ENCODE peak calls at places on chromosomes 5 and 9, in ten cellular contexts. G is fibroblast of the aortic adventitia, U is mesothelial cell of epicardium, K is transverse colon, D is AG10803, Z is PC-3, R is endothelial cell, A is adrenal gland, N is NB4, O is Calu3. J is an unnamed sample.

GRCh38 chr5:176952531-176953193 is 53.5 kb upstream of the HK3 start:
- DNase-seq in G (no peak), U (no peak), K (no peak), D (no peak), Z (no peak), R (no peak), A (peak), N (no peak), O (no peak), J (no peak)

GRCh38 chr9:137031904-137032639 is at the start of gene FUT7:
- DNase-seq in G (no peak), U (no peak), K (no peak), D (no peak), Z (no peak), R (no peak), A (no peak), N (peak), O (no peak), J (no peak)

GRCh38 chr5:88452820-88453219 is 184.2 kb upstream of the TMEM161B start:
- DNase-seq in G (peak), U (peak), K (no peak), D (no peak), Z (peak), R (peak), A (no peak), N (peak), O (peak), J (no peak)

GRCh38 chr9:132481467-132481866 is 71.5 kb downstream of the CFAP77 start:
- DNase-seq in G (no peak), U (no peak), K (no peak), D (no peak), Z (no peak), R (no peak), A (no peak), N (no peak), O (no peak), J (no peak)

GRCh38 chr5:101045689-101046088 is 142.6 kb upstream of the ST8SIA4 start:
- DNase-seq in G (peak), U (no peak), K (no peak), D (no peak), Z (peak), R (no peak), A (no peak), N (peak), O (no peak), J (no peak)

GRCh38 chr9:108972186-108972585 is 38.0 kb downstream of the ABITRAM start:
- DNase-seq in G (no peak), U (no peak), K (no peak), D (no peak), Z (no peak), R (no peak), A (peak), N (no peak), O (no peak), J (no peak)

GRCh38 chr5:61811052-61811451 is 479.0 kb downstream of the ZSWIM6 start:
- DNase-seq in G (no peak), U (no peak), K (no peak), D (peak), Z (no peak), R (no peak), A (no peak), N (no peak), O (no peak), J (no peak)

GRCh38 chr5:101505891-101506570 is 602.9 kb upstream of the ST8SIA4 start:
- DNase-seq in G (no peak), U (no peak), K (no peak), D (no peak), Z (no peak), R (no peak), A (no peak), N (no peak), O (no peak), J (no peak)

GRCh38 chr9:113687680-113688371 is 188.3 kb upstream of the ZNF618 start:
- DNase-seq in G (no peak), U (peak), K (no peak), D (no peak), Z (no peak), R (no peak), A (no peak), N (no peak), O (no peak), J (no peak)

GRCh38 chr5:43017438-43017820 is 22.7 kb downstream of the ANXA2R start:
- DNase-seq in G (no peak), U (no peak), K (peak), D (no peak), Z (peak), R (peak), A (peak), N (peak), O (no peak), J (no peak)

GRCh38 chr5:125293223-125293622 is 546.8 kb upstream of the ZNF608 start:
- DNase-seq in G (no peak), U (no peak), K (no peak), D (no peak), Z (peak), R (no peak), A (no peak), N (no peak), O (no peak), J (no peak)

GRCh38 chr9:137055385-137056364 is 1.8 kb upstream of the ENTPD2 start:
- DNase-seq in G (peak), U (peak), K (peak), D (peak), Z (peak), R (no peak), A (peak), N (no peak), O (peak), J (no peak)

GRCh38 chr5:122870219-122870856 is 24.9 kb downstream of the SNX24 start:
- DNase-seq in G (peak), U (no peak), K (no peak), D (peak), Z (no peak), R (no peak), A (no peak), N (no peak), O (no peak), J (no peak)

GRCh38 chr5:171710451-171711024 is 75.1 kb upstream of the SMIM23 start:
- DNase-seq in G (no peak), U (peak), K (no peak), D (no peak), Z (no peak), R (no peak), A (no peak), N (no peak), O (no peak), J (no peak)

GRCh38 chr9:32487981-32488380 is 38.0 kb downstream of the RIGI start:
- DNase-seq in G (peak), U (no peak), K (no peak), D (peak), Z (no peak), R (no peak), A (no peak), N (no peak), O (no peak), J (no peak)

GRCh38 chr5:154628685-154629084 is 126.5 kb upstream of the LARP1 start:
- DNase-seq in G (no peak), U (no peak), K (no peak), D (no peak), Z (no peak), R (no peak), A (no peak), N (no peak), O (no peak), J (no peak)

GRCh38 chr9:69817202-69817601 is 3.4 kb upstream of the CFAP95 start:
- DNase-seq in G (peak), U (no peak), K (no peak), D (peak), Z (no peak), R (no peak), A (no peak), N (no peak), O (no peak), J (no peak)

GRCh38 chr5:147658293-147658932 is 124.1 kb downstream of the JAKMIP2 start:
- DNase-seq in G (no peak), U (no peak), K (no peak), D (no peak), Z (no peak), R (no peak), A (no peak), N (no peak), O (no peak), J (no peak)

GRCh38 chr9:91027005-91027404 is 225.4 kb downstream of the SYK start:
- DNase-seq in G (no peak), U (no peak), K (no peak), D (no peak), Z (no peak), R (no peak), A (no peak), N (no peak), O (no peak), J (no peak)

GRCh38 chr5:135398855-135399837 is at the start of gene MACROH2A1:
- DNase-seq in G (peak), U (peak), K (peak), D (peak), Z (peak), R (peak), A (peak), N (peak), O (peak), J (peak)

GRCh38 chr5:154653764-154654483 is 101.3 kb upstream of the LARP1 start:
- DNase-seq in G (no peak), U (no peak), K (no peak), D (no peak), Z (no peak), R (no peak), A (peak), N (no peak), O (no peak), J (no peak)

GRCh38 chr5:172904643-172905345 is 54.4 kb upstream of the RPL26L1 start:
- DNase-seq in G (peak), U (peak), K (peak), D (peak), Z (peak), R (no peak), A (peak), N (no peak), O (peak), J (no peak)

GRCh38 chr9:99601506-99601905 is 220.2 kb upstream of the NR4A3 start:
- DNase-seq in G (peak), U (peak), K (no peak), D (no peak), Z (no peak), R (no peak), A (peak), N (no peak), O (no peak), J (no peak)

GRCh38 chr9:1047605-1048235 is 2.4 kb upstream of the DMRT2 start:
- DNase-seq in G (peak), U (no peak), K (peak), D (peak), Z (peak), R (no peak), A (no peak), N (peak), O (no peak), J (no peak)

GRCh38 chr5:73448072-73448432 is 525 bp downstream of the FOXD1 start:
- DNase-seq in G (no peak), U (no peak), K (no peak), D (no peak), Z (no peak), R (peak), A (no peak), N (no peak), O (peak), J (no peak)

GRCh38 chr5:10489810-10490426 is 48.2 kb downstream of the ROPN1L start:
- DNase-seq in G (peak), U (no peak), K (no peak), D (no peak), Z (peak), R (no peak), A (no peak), N (peak), O (no peak), J (no peak)

GRCh38 chr5:71873202-71873601 is 154.1 kb downstream of the CARTPT start:
- DNase-seq in G (no peak), U (no peak), K (no peak), D (no peak), Z (no peak), R (no peak), A (no peak), N (no peak), O (no peak), J (no peak)

GRCh38 chr9:27398982-27399653 is 102.2 kb upstream of the EQTN start:
- DNase-seq in G (no peak), U (no peak), K (no peak), D (no peak), Z (no peak), R (no peak), A (no peak), N (no peak), O (no peak), J (no peak)

GRCh38 chr5:120449501-120449900 is 14.6 kb upstream of the PRR16 start:
- DNase-seq in G (no peak), U (no peak), K (no peak), D (peak), Z (no peak), R (no peak), A (no peak), N (no peak), O (no peak), J (no peak)

GRCh38 chr9:114225534-114226288 is 70.4 kb downstream of the COL27A1 start:
- DNase-seq in G (peak), U (no peak), K (no peak), D (peak), Z (peak), R (no peak), A (no peak), N (no peak), O (no peak), J (no peak)

GRCh38 chr5:114223866-114224265 is 138.0 kb upstream of the KCNN2 start:
- DNase-seq in G (no peak), U (no peak), K (no peak), D (peak), Z (peak), R (peak), A (no peak), N (peak), O (peak), J (no peak)

GRCh38 chr5:142295960-142296860 is 28.6 kb downstream of the SPRY4 start:
- DNase-seq in G (no peak), U (no peak), K (no peak), D (no peak), Z (no peak), R (no peak), A (no peak), N (no peak), O (no peak), J (no peak)
- TF ChIP-seq CTCF in G (no peak), U (no peak), K (no peak), D (no peak), Z (no peak), R (no peak), A (no peak), N (no peak), O (no peak), J (no peak)

GRCh38 chr9:107106416-107106815 is 176.7 kb upstream of the RAD23B start:
- DNase-seq in G (no peak), U (no peak), K (no peak), D (no peak), Z (no peak), R (no peak), A (no peak), N (no peak), O (no peak), J (no peak)

GRCh38 chr9:107105784-107106183 is 177.3 kb upstream of the RAD23B start:
- DNase-seq in G (no peak), U (no peak), K (no peak), D (no peak), Z (no peak), R (no peak), A (no peak), N (no peak), O (no peak), J (no peak)

GRCh38 chr9:107112707-107113243 is 170.3 kb upstream of the RAD23B start:
- DNase-seq in G (no peak), U (no peak), K (no peak), D (no peak), Z (no peak), R (no peak), A (no peak), N (no peak), O (no peak), J (no peak)

GRCh38 chr9:107108367-107108766 is 174.7 kb upstream of the RAD23B start:
- DNase-seq in G (no peak), U (no peak), K (no peak), D (no peak), Z (no peak), R (no peak), A (no peak), N (no peak), O (no peak), J (no peak)

DNA sequence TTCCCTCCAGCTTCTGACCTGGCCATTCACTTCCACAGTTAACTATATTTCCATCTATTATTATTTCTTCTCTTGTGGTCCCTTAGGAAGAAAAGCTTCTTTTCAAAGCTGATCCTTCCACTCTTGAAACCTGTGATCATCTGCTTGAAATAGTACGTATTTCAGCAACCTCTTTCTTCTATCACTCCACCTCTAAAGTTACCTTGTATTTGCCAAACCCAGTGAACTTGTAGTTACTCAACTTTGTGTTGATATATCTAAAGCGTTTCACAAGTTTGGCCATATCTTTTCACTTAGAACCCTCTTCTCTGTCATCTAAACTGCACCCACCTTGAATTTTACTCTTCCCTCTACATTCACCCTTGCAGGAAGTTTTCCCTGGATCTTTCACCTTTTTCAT is 173.8 kb upstream of the RAD23B start:
- DNase-seq in G (no peak), U (no peak), K (no peak), D (no peak), Z (no peak), R (no peak), A (no peak), N (no peak), O (no peak), J (no peak)
- TF ChIP-seq CTCF in G (no peak), U (no peak), K (no peak), D (no peak), Z (no peak), R (no peak), A (no peak), N (no peak), O (no peak), J (no peak)

GRCh38 chr5:164475339-164475977 is 970.0 kb downstream of the MAT2B start:
- DNase-seq in G (peak), U (no peak), K (no peak), D (peak), Z (peak), R (no peak), A (no peak), N (peak), O (peak), J (no peak)
- TF ChIP-seq CTCF in G (peak), U (no peak), K (peak), D (peak), Z (peak), R (peak), A (peak), N (peak), O (peak), J (no peak)

GRCh38 chr5:435156-435790 is 7.7 kb upstream of the EXOC3 start:
- DNase-seq in G (no peak), U (no peak), K (peak), D (no peak), Z (no peak), R (no peak), A (no peak), N (no peak), O (no peak), J (no peak)

GRCh38 chr5:435961-436640 is 6.9 kb upstream of the EXOC3 start:
- DNase-seq in G (peak), U (no peak), K (peak), D (peak), Z (peak), R (peak), A (no peak), N (peak), O (peak), J (no peak)

GRCh38 chr5:438481-438981 is 4.4 kb upstream of the EXOC3 start:
- DNase-seq in G (no peak), U (no peak), K (peak), D (no peak), Z (no peak), R (no peak), A (no peak), N (peak), O (no peak), J (no peak)

GRCh38 chr5:437281-437771 is 5.7 kb upstream of the EXOC3 start:
- DNase-seq in G (peak), U (no peak), K (peak), D (no peak), Z (no peak), R (no peak), A (no peak), N (peak), O (no peak), J (no peak)

GRCh38 chr5:436641-436975 is 6.4 kb upstream of the EXOC3 start:
- DNase-seq in G (no peak), U (no peak), K (no peak), D (no peak), Z (no peak), R (no peak), A (no peak), N (no peak), O (no peak), J (no peak)
- TF ChIP-seq CTCF in G (no peak), U (no peak), K (no peak), D (no peak), Z (no peak), R (no peak), A (no peak), N (no peak), O (no peak), J (no peak)

GRCh38 chr5:139501376-139501775 is 18.8 kb upstream of the STING1 start:
- DNase-seq in G (no peak), U (no peak), K (no peak), D (no peak), Z (no peak), R (no peak), A (no peak), N (no peak), O (no peak), J (no peak)

GRCh38 chr5:139494832-139495231 is 12.3 kb upstream of the STING1 start:
- DNase-seq in G (peak), U (no peak), K (no peak), D (peak), Z (peak), R (no peak), A (no peak), N (no peak), O (peak), J (no peak)

GRCh38 chr5:139492700-139493192 is 10.2 kb upstream of the STING1 start:
- DNase-seq in G (peak), U (no peak), K (no peak), D (peak), Z (peak), R (no peak), A (no peak), N (no peak), O (peak), J (no peak)

GRCh38 chr5:139494256-139494655 is 11.7 kb upstream of the STING1 start:
- DNase-seq in G (peak), U (no peak), K (no peak), D (no peak), Z (peak), R (no peak), A (no peak), N (no peak), O (no peak), J (no peak)

DNA sequence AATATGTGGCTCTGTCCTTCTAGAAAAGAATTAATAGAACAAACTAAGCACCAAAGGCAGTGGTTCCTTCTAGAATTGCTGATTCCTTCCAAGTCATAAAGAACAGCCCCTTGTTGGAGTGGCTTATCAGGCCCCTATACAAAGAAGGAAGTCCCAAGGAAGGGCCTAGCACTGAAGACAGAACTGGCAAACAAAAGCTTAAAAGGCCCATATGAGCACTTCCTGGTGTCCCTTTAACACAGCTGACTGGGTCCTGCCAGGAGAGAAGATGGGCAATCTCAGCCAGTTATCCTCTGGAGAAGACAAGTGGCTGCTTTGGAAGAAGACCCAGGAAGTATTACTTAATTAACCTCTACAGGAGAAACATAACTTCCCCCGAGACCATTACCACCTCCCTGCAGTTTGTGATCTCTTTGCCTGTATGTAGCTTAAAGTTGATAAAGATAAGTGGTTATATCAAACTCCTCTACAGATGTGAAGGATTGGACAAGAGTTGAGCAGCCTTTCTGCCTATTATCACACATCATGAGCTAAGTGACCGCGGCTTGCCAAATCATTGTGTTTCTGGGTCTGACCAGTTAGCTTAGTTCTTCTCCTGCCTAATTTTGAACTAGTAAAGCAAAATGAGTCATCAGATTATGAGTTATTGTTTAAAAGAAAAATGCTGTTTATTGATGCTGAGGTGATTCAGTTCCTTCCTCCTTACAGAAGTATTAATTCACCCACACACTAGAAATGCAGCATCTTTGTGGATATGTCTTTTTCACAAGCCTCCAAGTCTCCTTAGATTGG is 13.3 kb upstream of the STING1 start:
- DNase-seq in G (peak), U (no peak), K (no peak), D (peak), Z (peak), R (no peak), A (no peak), N (peak), O (peak), J (no peak)
- TF ChIP-seq CTCF in G (no peak), U (no peak), K (no peak), D (no peak), Z (no peak), R (no peak), A (no peak), N (no peak), O (no peak), J (no peak)

GRCh38 chr9:12813960-12814876 is 39.4 kb downstream of the LURAP1L start:
- DNase-seq in G (peak), U (no peak), K (peak), D (peak), Z (peak), R (no peak), A (peak), N (peak), O (peak), J (no peak)
- TF ChIP-seq CTCF in G (peak), U (no peak), K (peak), D (peak), Z (no peak), R (no peak), A (peak), N (no peak), O (no peak), J (no peak)